ENCODE peak calls at places on chromosomes 13 and 19, in ten cellular contexts. One of them, this sample, is unnamed.

GRCh38 chr13:90533866-90534265 is 813.6 kb upstream of the MIR17HG start:
- DNase-seq in NCI-H1436: no peak
- DNase-seq in NCI-H345: no peak
- DNase-seq in activated naive CD8-positive, alpha-beta T cell treated with anti-CD3 and anti-CD28 coated beads, Interleukin-2, amount 50 U/mL, for 24 hours: no peak
- DNase-seq in non-pigmented ciliary epithelial cell: no peak
- DNase-seq in AG20443: no peak
- DNase-seq in T-cell: no peak
- DNase-seq in NCI-H510A treated with DMSO at 0.1 percent for 48 hours: no peak
- DNase-seq in RPMI7951: no peak
- DNase-seq in HTR-8/SVneo: no peak
- DNase-seq in this sample: no peak

GRCh38 chr19:39398297-39398864 is 7.2 kb downstream of the MED29 start:
- DNase-seq in NCI-H1436: no peak
- DNase-seq in NCI-H345: no peak
- DNase-seq in activated naive CD8-positive, alpha-beta T cell treated with anti-CD3 and anti-CD28 coated beads, Interleukin-2, amount 50 U/mL, for 24 hours: peak
- DNase-seq in non-pigmented ciliary epithelial cell: no peak
- DNase-seq in AG20443: peak
- DNase-seq in T-cell: peak
- DNase-seq in NCI-H510A treated with DMSO at 0.1 percent for 48 hours: no peak
- DNase-seq in RPMI7951: peak
- DNase-seq in HTR-8/SVneo: no peak
- DNase-seq in this sample: no peak

GRCh38 chr19:48558018-48558684 is 6.2 kb downstream of the SULT2B1 start:
- DNase-seq in NCI-H1436: no peak
- DNase-seq in NCI-H345: no peak
- DNase-seq in activated naive CD8-positive, alpha-beta T cell treated with anti-CD3 and anti-CD28 coated beads, Interleukin-2, amount 50 U/mL, for 24 hours: no peak
- DNase-seq in non-pigmented ciliary epithelial cell: no peak
- DNase-seq in AG20443: peak
- DNase-seq in T-cell: no peak
- DNase-seq in NCI-H510A treated with DMSO at 0.1 percent for 48 hours: no peak
- DNase-seq in RPMI7951: peak
- DNase-seq in HTR-8/SVneo: no peak
- DNase-seq in this sample: no peak

GRCh38 chr13:36190771-36191170 is 23.6 kb downstream of the SOHLH2 start:
- DNase-seq in NCI-H1436: no peak
- DNase-seq in NCI-H345: no peak
- DNase-seq in activated naive CD8-positive, alpha-beta T cell treated with anti-CD3 and anti-CD28 coated beads, Interleukin-2, amount 50 U/mL, for 24 hours: no peak
- DNase-seq in non-pigmented ciliary epithelial cell: no peak
- DNase-seq in AG20443: no peak
- DNase-seq in T-cell: no peak
- DNase-seq in NCI-H510A treated with DMSO at 0.1 percent for 48 hours: no peak
- DNase-seq in RPMI7951: no peak
- DNase-seq in HTR-8/SVneo: no peak
- DNase-seq in this sample: no peak

GRCh38 chr13:20350819-20351218 is 118.7 kb upstream of the GJB6 start:
- DNase-seq in NCI-H1436: no peak
- DNase-seq in NCI-H345: no peak
- DNase-seq in activated naive CD8-positive, alpha-beta T cell treated with anti-CD3 and anti-CD28 coated beads, Interleukin-2, amount 50 U/mL, for 24 hours: no peak
- DNase-seq in non-pigmented ciliary epithelial cell: no peak
- DNase-seq in AG20443: no peak
- DNase-seq in T-cell: no peak
- DNase-seq in NCI-H510A treated with DMSO at 0.1 percent for 48 hours: no peak
- DNase-seq in RPMI7951: no peak
- DNase-seq in HTR-8/SVneo: no peak
- DNase-seq in this sample: no peak

GRCh38 chr13:50543767-50544166 is 299.7 kb downstream of the DLEU7 start:
- DNase-seq in NCI-H1436: no peak
- DNase-seq in NCI-H345: peak
- DNase-seq in activated naive CD8-positive, alpha-beta T cell treated with anti-CD3 and anti-CD28 coated beads, Interleukin-2, amount 50 U/mL, for 24 hours: no peak
- DNase-seq in non-pigmented ciliary epithelial cell: peak
- DNase-seq in AG20443: peak
- DNase-seq in T-cell: no peak
- DNase-seq in NCI-H510A treated with DMSO at 0.1 percent for 48 hours: peak
- DNase-seq in RPMI7951: peak
- DNase-seq in HTR-8/SVneo: no peak
- DNase-seq in this sample: no peak

GRCh38 chr19:8575467-8575997 is 1.7 kb downstream of the MYO1F start:
- DNase-seq in NCI-H1436: no peak
- DNase-seq in NCI-H345: no peak
- DNase-seq in activated naive CD8-positive, alpha-beta T cell treated with anti-CD3 and anti-CD28 coated beads, Interleukin-2, amount 50 U/mL, for 24 hours: peak
- DNase-seq in non-pigmented ciliary epithelial cell: no peak
- DNase-seq in AG20443: peak
- DNase-seq in T-cell: peak
- DNase-seq in NCI-H510A treated with DMSO at 0.1 percent for 48 hours: no peak
- DNase-seq in RPMI7951: peak
- DNase-seq in HTR-8/SVneo: peak
- DNase-seq in this sample: no peak

GRCh38 chr13:34941835-34942731 is at the start of gene NBEA:
- DNase-seq in NCI-H1436: peak
- DNase-seq in NCI-H345: peak
- DNase-seq in activated naive CD8-positive, alpha-beta T cell treated with anti-CD3 and anti-CD28 coated beads, Interleukin-2, amount 50 U/mL, for 24 hours: peak
- DNase-seq in non-pigmented ciliary epithelial cell: no peak
- DNase-seq in AG20443: peak
- DNase-seq in T-cell: peak
- DNase-seq in NCI-H510A treated with DMSO at 0.1 percent for 48 hours: peak
- DNase-seq in RPMI7951: peak
- DNase-seq in HTR-8/SVneo: peak
- DNase-seq in this sample: peak

GRCh38 chr19:10226376-10227214 is 4.5 kb downstream of the S1PR2 start:
- DNase-seq in NCI-H1436: no peak
- DNase-seq in NCI-H345: no peak
- DNase-seq in activated naive CD8-positive, alpha-beta T cell treated with anti-CD3 and anti-CD28 coated beads, Interleukin-2, amount 50 U/mL, for 24 hours: no peak
- DNase-seq in non-pigmented ciliary epithelial cell: no peak
- DNase-seq in AG20443: peak
- DNase-seq in T-cell: no peak
- DNase-seq in NCI-H510A treated with DMSO at 0.1 percent for 48 hours: no peak
- DNase-seq in RPMI7951: no peak
- DNase-seq in HTR-8/SVneo: no peak
- DNase-seq in this sample: no peak

GRCh38 chr13:42279080-42279479 is 7.1 kb downstream of the AKAP11 start:
- DNase-seq in NCI-H1436: no peak
- DNase-seq in NCI-H345: no peak
- DNase-seq in activated naive CD8-positive, alpha-beta T cell treated with anti-CD3 and anti-CD28 coated beads, Interleukin-2, amount 50 U/mL, for 24 hours: peak
- DNase-seq in non-pigmented ciliary epithelial cell: no peak
- DNase-seq in AG20443: no peak
- DNase-seq in T-cell: no peak
- DNase-seq in NCI-H510A treated with DMSO at 0.1 percent for 48 hours: no peak
- DNase-seq in RPMI7951: no peak
- DNase-seq in HTR-8/SVneo: no peak
- DNase-seq in this sample: no peak

GRCh38 chr19:9847087-9847671 is 12.1 kb downstream of the PIN1 start:
- DNase-seq in NCI-H1436: no peak
- DNase-seq in NCI-H345: no peak
- DNase-seq in activated naive CD8-positive, alpha-beta T cell treated with anti-CD3 and anti-CD28 coated beads, Interleukin-2, amount 50 U/mL, for 24 hours: peak
- DNase-seq in non-pigmented ciliary epithelial cell: peak
- DNase-seq in AG20443: peak
- DNase-seq in T-cell: no peak
- DNase-seq in NCI-H510A treated with DMSO at 0.1 percent for 48 hours: no peak
- DNase-seq in RPMI7951: peak
- DNase-seq in HTR-8/SVneo: peak
- DNase-seq in this sample: peak

GRCh38 chr13:28609936-28610335 is 49.0 kb upstream of the POMP start:
- DNase-seq in NCI-H1436: no peak
- DNase-seq in NCI-H345: no peak
- DNase-seq in activated naive CD8-positive, alpha-beta T cell treated with anti-CD3 and anti-CD28 coated beads, Interleukin-2, amount 50 U/mL, for 24 hours: no peak
- DNase-seq in non-pigmented ciliary epithelial cell: peak
- DNase-seq in AG20443: no peak
- DNase-seq in T-cell: no peak
- DNase-seq in NCI-H510A treated with DMSO at 0.1 percent for 48 hours: no peak
- DNase-seq in RPMI7951: peak
- DNase-seq in HTR-8/SVneo: no peak
- DNase-seq in this sample: no peak

GRCh38 chr19:4379383-4380253 is 20.7 kb downstream of the SH3GL1 start:
- DNase-seq in NCI-H1436: no peak
- DNase-seq in NCI-H345: peak
- DNase-seq in activated naive CD8-positive, alpha-beta T cell treated with anti-CD3 and anti-CD28 coated beads, Interleukin-2, amount 50 U/mL, for 24 hours: peak
- DNase-seq in non-pigmented ciliary epithelial cell: no peak
- DNase-seq in AG20443: no peak
- DNase-seq in T-cell: no peak
- DNase-seq in NCI-H510A treated with DMSO at 0.1 percent for 48 hours: peak
- DNase-seq in RPMI7951: peak
- DNase-seq in HTR-8/SVneo: no peak
- DNase-seq in this sample: no peak

GRCh38 chr19:22893855-22894270 is 61.8 kb downstream of the ZNF723 start:
- DNase-seq in NCI-H1436: no peak
- DNase-seq in NCI-H345: no peak
- DNase-seq in activated naive CD8-positive, alpha-beta T cell treated with anti-CD3 and anti-CD28 coated beads, Interleukin-2, amount 50 U/mL, for 24 hours: no peak
- DNase-seq in non-pigmented ciliary epithelial cell: no peak
- DNase-seq in AG20443: no peak
- DNase-seq in T-cell: no peak
- DNase-seq in NCI-H510A treated with DMSO at 0.1 percent for 48 hours: no peak
- DNase-seq in RPMI7951: no peak
- DNase-seq in HTR-8/SVneo: no peak
- DNase-seq in this sample: no peak

GRCh38 chr19:14561832-14562351 is 10.0 kb downstream of the NDUFB7 start:
- DNase-seq in NCI-H1436: no peak
- DNase-seq in NCI-H345: no peak
- DNase-seq in activated naive CD8-positive, alpha-beta T cell treated with anti-CD3 and anti-CD28 coated beads, Interleukin-2, amount 50 U/mL, for 24 hours: no peak
- DNase-seq in non-pigmented ciliary epithelial cell: no peak
- DNase-seq in AG20443: no peak
- DNase-seq in T-cell: no peak
- DNase-seq in NCI-H510A treated with DMSO at 0.1 percent for 48 hours: no peak
- DNase-seq in RPMI7951: peak
- DNase-seq in HTR-8/SVneo: no peak
- DNase-seq in this sample: no peak

GRCh38 chr13:92951273-92951820 is 275.3 kb upstream of the GPC6 start:
- DNase-seq in NCI-H1436: no peak
- DNase-seq in NCI-H345: no peak
- DNase-seq in activated naive CD8-positive, alpha-beta T cell treated with anti-CD3 and anti-CD28 coated beads, Interleukin-2, amount 50 U/mL, for 24 hours: no peak
- DNase-seq in non-pigmented ciliary epithelial cell: no peak
- DNase-seq in AG20443: no peak
- DNase-seq in T-cell: no peak
- DNase-seq in NCI-H510A treated with DMSO at 0.1 percent for 48 hours: peak
- DNase-seq in RPMI7951: no peak
- DNase-seq in HTR-8/SVneo: no peak
- DNase-seq in this sample: no peak

GRCh38 chr13:76683854-76684253 is 202.4 kb downstream of the KCTD12 start:
- DNase-seq in NCI-H1436: no peak
- DNase-seq in NCI-H345: no peak
- DNase-seq in activated naive CD8-positive, alpha-beta T cell treated with anti-CD3 and anti-CD28 coated beads, Interleukin-2, amount 50 U/mL, for 24 hours: no peak
- DNase-seq in non-pigmented ciliary epithelial cell: no peak
- DNase-seq in AG20443: no peak
- DNase-seq in T-cell: no peak
- DNase-seq in NCI-H510A treated with DMSO at 0.1 percent for 48 hours: no peak
- DNase-seq in RPMI7951: no peak
- DNase-seq in HTR-8/SVneo: no peak
- DNase-seq in this sample: no peak

GRCh38 chr13:78341032-78341431 is 262.3 kb downstream of the POU4F1 start:
- DNase-seq in NCI-H1436: no peak
- DNase-seq in NCI-H345: no peak
- DNase-seq in activated naive CD8-positive, alpha-beta T cell treated with anti-CD3 and anti-CD28 coated beads, Interleukin-2, amount 50 U/mL, for 24 hours: no peak
- DNase-seq in non-pigmented ciliary epithelial cell: no peak
- DNase-seq in AG20443: no peak
- DNase-seq in T-cell: no peak
- DNase-seq in NCI-H510A treated with DMSO at 0.1 percent for 48 hours: no peak
- DNase-seq in RPMI7951: no peak
- DNase-seq in HTR-8/SVneo: no peak
- DNase-seq in this sample: no peak

GRCh38 chr13:72726721-72727416 is 560 bp downstream of the MZT1 start:
- DNase-seq in NCI-H1436: peak
- DNase-seq in NCI-H345: peak
- DNase-seq in activated naive CD8-positive, alpha-beta T cell treated with anti-CD3 and anti-CD28 coated beads, Interleukin-2, amount 50 U/mL, for 24 hours: peak
- DNase-seq in non-pigmented ciliary epithelial cell: no peak
- DNase-seq in AG20443: peak
- DNase-seq in T-cell: no peak
- DNase-seq in NCI-H510A treated with DMSO at 0.1 percent for 48 hours: peak
- DNase-seq in RPMI7951: peak
- DNase-seq in HTR-8/SVneo: peak
- DNase-seq in this sample: peak

GRCh38 chr13:58343081-58343480 is 711.5 kb downstream of the PCDH17 start:
- DNase-seq in NCI-H1436: no peak
- DNase-seq in NCI-H345: no peak
- DNase-seq in activated naive CD8-positive, alpha-beta T cell treated with anti-CD3 and anti-CD28 coated beads, Interleukin-2, amount 50 U/mL, for 24 hours: no peak
- DNase-seq in non-pigmented ciliary epithelial cell: no peak
- DNase-seq in AG20443: no peak
- DNase-seq in T-cell: no peak
- DNase-seq in NCI-H510A treated with DMSO at 0.1 percent for 48 hours: no peak
- DNase-seq in RPMI7951: no peak
- DNase-seq in HTR-8/SVneo: no peak
- DNase-seq in this sample: no peak

GRCh38 chr19:3324405-3324856 is 42.0 kb upstream of the NFIC start:
- DNase-seq in NCI-H1436: no peak
- DNase-seq in NCI-H345: peak
- DNase-seq in activated naive CD8-positive, alpha-beta T cell treated with anti-CD3 and anti-CD28 coated beads, Interleukin-2, amount 50 U/mL, for 24 hours: peak
- DNase-seq in non-pigmented ciliary epithelial cell: no peak
- DNase-seq in AG20443: peak
- DNase-seq in T-cell: peak
- DNase-seq in NCI-H510A treated with DMSO at 0.1 percent for 48 hours: no peak
- DNase-seq in RPMI7951: peak
- DNase-seq in HTR-8/SVneo: no peak
- DNase-seq in this sample: no peak

GRCh38 chr19:18596752-18597157 is 8.2 kb downstream of the REX1BD start:
- DNase-seq in NCI-H1436: no peak
- DNase-seq in NCI-H345: no peak
- DNase-seq in activated naive CD8-positive, alpha-beta T cell treated with anti-CD3 and anti-CD28 coated beads, Interleukin-2, amount 50 U/mL, for 24 hours: peak
- DNase-seq in non-pigmented ciliary epithelial cell: no peak
- DNase-seq in AG20443: no peak
- DNase-seq in T-cell: no peak
- DNase-seq in NCI-H510A treated with DMSO at 0.1 percent for 48 hours: no peak
- DNase-seq in RPMI7951: peak
- DNase-seq in HTR-8/SVneo: no peak
- DNase-seq in this sample: no peak

This sample was measured in occipital lobe.